ENCODE peak calls at places on chromosomes 2 and 18, in four cellular contexts. One of them, this sample, is unnamed.

GRCh38 chr18:40577255-40577654 is 1377.8 kb upstream of the PIK3C3 start:
- DNase-seq in Karpas-422: no peak
- DNase-seq in CD4-positive, alpha-beta memory T cell: no peak
- DNase-seq in tibial nerve: no peak
- DNase-seq in this sample: no peak

GRCh38 chr2:109433926-109434325 is 179.8 kb downstream of the SEPTIN10 start:
- DNase-seq in Karpas-422: no peak
- DNase-seq in CD4-positive, alpha-beta memory T cell: no peak
- DNase-seq in tibial nerve: no peak
- DNase-seq in this sample: no peak

GRCh38 chr18:3297025-3297984 is 35.4 kb downstream of the MYL12B start:
- DNase-seq in Karpas-422: peak; percentile 98
- DNase-seq in CD4-positive, alpha-beta memory T cell: peak; percentile 91
- DNase-seq in tibial nerve: peak; percentile 54
- DNase-seq in this sample: peak; percentile 81

GRCh38 chr2:109270758-109271305 is 141.8 kb downstream of the SH3RF3 start:
- DNase-seq in Karpas-422: no peak
- DNase-seq in CD4-positive, alpha-beta memory T cell: no peak
- DNase-seq in tibial nerve: no peak
- DNase-seq in this sample: no peak

GRCh38 chr2:230230087-230230486 is 4.6 kb downstream of the SP140 start:
- DNase-seq in Karpas-422: no peak
- DNase-seq in CD4-positive, alpha-beta memory T cell: no peak
- DNase-seq in tibial nerve: no peak
- DNase-seq in this sample: no peak

GRCh38 chr2:9232886-9233285 is 26.3 kb downstream of the ASAP2 start:
- DNase-seq in Karpas-422: no peak
- DNase-seq in CD4-positive, alpha-beta memory T cell: no peak
- DNase-seq in tibial nerve: no peak
- DNase-seq in this sample: no peak

GRCh38 chr2:214034417-214034816 is 376.4 kb upstream of the VWC2L start:
- DNase-seq in Karpas-422: no peak
- DNase-seq in CD4-positive, alpha-beta memory T cell: no peak
- DNase-seq in tibial nerve: no peak
- DNase-seq in this sample: no peak

GRCh38 chr2:33406622-33407021 is 69.8 kb upstream of the RASGRP3 start:
- DNase-seq in Karpas-422: no peak
- DNase-seq in CD4-positive, alpha-beta memory T cell: no peak
- DNase-seq in tibial nerve: no peak
- DNase-seq in this sample: no peak

GRCh38 chr2:47078541-47079482 is 76.3 kb downstream of the STPG4 start:
- DNase-seq in Karpas-422: no peak
- DNase-seq in CD4-positive, alpha-beta memory T cell: no peak
- DNase-seq in tibial nerve: no peak
- DNase-seq in this sample: no peak

GRCh38 chr2:23330214-23330613 is 54.8 kb upstream of the KLHL29 start:
- DNase-seq in Karpas-422: peak; percentile 77
- DNase-seq in CD4-positive, alpha-beta memory T cell: no peak
- DNase-seq in tibial nerve: no peak
- DNase-seq in this sample: no peak

GRCh38 chr2:215882689-215883088 is 130.7 kb downstream of the MREG start:
- DNase-seq in Karpas-422: no peak
- DNase-seq in CD4-positive, alpha-beta memory T cell: no peak
- DNase-seq in tibial nerve: no peak
- DNase-seq in this sample: no peak

GRCh38 chr2:16625759-16626158 is 39.9 kb downstream of the CYRIA start:
- DNase-seq in Karpas-422: no peak
- DNase-seq in CD4-positive, alpha-beta memory T cell: no peak
- DNase-seq in tibial nerve: no peak
- DNase-seq in this sample: no peak

GRCh38 chr2:16625201-16625729 is 40.4 kb downstream of the CYRIA start:
- DNase-seq in Karpas-422: peak; percentile 81
- DNase-seq in CD4-positive, alpha-beta memory T cell: no peak
- DNase-seq in tibial nerve: no peak
- DNase-seq in this sample: peak; percentile 73

GRCh38 chr2:16626997-16627605 is 38.5 kb downstream of the CYRIA start:
- DNase-seq in Karpas-422: no peak
- DNase-seq in CD4-positive, alpha-beta memory T cell: no peak
- DNase-seq in tibial nerve: no peak
- DNase-seq in this sample: no peak

GRCh38 chr2:16628316-16628715 is 37.3 kb downstream of the CYRIA start:
- DNase-seq in Karpas-422: no peak
- DNase-seq in CD4-positive, alpha-beta memory T cell: no peak
- DNase-seq in tibial nerve: no peak
- DNase-seq in this sample: no peak

DNA sequence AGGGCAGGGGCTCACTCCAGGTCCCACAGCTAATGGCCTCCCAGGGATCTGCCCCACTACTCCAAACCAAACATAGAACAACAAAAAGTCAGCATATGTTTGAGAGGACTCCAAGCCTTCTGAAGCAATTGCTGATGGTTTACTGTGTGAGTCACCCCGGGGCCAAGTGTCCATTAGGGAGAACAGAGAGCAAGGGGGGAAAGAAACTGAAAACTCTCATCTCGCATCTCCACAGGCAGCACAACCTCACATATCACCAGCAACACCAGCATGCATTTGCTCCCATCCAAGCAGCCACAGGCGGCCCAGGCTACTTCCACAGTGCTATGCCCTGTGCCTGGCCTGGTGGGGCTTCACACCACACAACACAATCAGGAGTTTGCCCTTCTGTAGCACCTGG is 39.1 kb downstream of the CYRIA start:
- DNase-seq in Karpas-422: no peak
- DNase-seq in CD4-positive, alpha-beta memory T cell: no peak
- DNase-seq in tibial nerve: no peak
- DNase-seq in this sample: no peak
- H3K4me3 ChIP-seq in Karpas-422: no peak overlapping the region
- H3K4me3 ChIP-seq in CD4-positive, alpha-beta memory T cell: no peak overlapping the region
- H3K4me3 ChIP-seq in tibial nerve: no peak overlapping the region
- H3K4me3 ChIP-seq in this sample: no peak overlapping the region

DNA sequence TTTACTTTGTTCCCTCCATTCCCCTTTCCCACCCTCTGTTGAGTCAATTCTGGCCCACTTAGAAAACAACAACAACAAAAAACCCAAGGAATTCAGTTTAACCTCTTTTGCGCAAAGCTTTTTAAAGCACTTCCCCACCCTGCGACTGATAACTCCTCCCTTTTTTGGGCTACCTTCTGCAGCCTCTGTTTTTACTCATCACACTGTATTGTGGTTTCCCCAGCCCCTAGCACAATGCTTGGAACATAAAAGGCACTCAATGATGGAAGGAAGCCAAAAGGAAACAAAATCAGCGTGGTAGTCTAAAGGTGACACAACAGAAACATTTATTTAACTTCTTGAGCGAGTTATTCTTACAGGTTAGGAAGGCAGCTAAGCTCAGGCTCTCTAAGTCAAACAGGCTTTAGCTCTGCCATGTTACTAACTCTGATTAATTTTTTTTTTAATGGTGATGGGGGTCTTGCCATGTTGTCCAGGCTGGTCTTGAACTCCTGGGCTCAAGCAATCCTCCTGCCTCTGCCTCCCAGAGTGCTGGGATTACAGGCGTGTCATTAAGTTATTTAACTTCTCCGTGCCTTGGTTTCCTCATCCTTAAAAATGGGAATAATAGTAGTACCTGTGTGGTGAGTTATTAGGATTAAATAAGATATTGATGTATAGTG is 1.3 kb downstream of the CEP68 start:
- DNase-seq in Karpas-422: peak; percentile 75
- DNase-seq in CD4-positive, alpha-beta memory T cell: peak; percentile 87
- DNase-seq in tibial nerve: no peak
- DNase-seq in this sample: no peak
- H3K4me3 ChIP-seq in Karpas-422: peak overlapping the region; percentile 87
- H3K4me3 ChIP-seq in CD4-positive, alpha-beta memory T cell: peak overlapping the region; percentile 83
- H3K4me3 ChIP-seq in tibial nerve: peak overlapping the region; percentile 77
- H3K4me3 ChIP-seq in this sample: peak overlapping the region; percentile 89

DNA sequence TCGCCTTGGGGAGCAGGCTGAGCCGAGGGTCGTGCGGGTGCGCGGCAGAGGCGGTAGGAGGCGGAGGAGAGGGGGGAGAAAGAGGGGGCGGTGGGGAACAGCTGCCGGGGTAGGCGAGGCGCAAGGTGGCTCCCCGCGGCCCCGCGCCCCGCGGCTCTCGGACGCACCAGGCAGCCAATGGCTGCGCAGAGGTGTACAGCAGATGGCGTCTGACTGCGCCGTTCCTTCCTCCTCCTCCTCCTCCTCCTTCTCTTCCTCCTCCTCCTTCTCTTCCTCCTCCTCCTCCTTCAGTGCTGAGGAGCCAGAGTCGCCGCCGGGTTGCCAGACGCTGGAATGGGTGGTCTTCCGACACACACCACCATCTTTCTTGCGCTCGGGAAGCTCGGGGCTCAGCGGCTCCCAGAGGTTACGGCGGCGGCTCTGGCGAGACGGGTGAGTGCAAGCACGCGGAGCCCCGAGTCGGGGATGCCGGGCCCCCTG is at the start of gene THSD7B:
- DNase-seq in Karpas-422: no peak
- DNase-seq in CD4-positive, alpha-beta memory T cell: no peak
- DNase-seq in tibial nerve: no peak
- DNase-seq in this sample: no peak
- H3K4me3 ChIP-seq in Karpas-422: no peak within 1 kb of the TSS
- H3K4me3 ChIP-seq in CD4-positive, alpha-beta memory T cell: no peak within 1 kb of the TSS
- H3K4me3 ChIP-seq in tibial nerve: peak within 1 kb of the TSS; percentile 42
- H3K4me3 ChIP-seq in this sample: peak within 1 kb of the TSS; percentile 65

GRCh38 chr2:119376810-119377209 is 10.0 kb downstream of the DBI start:
- DNase-seq in Karpas-422: no peak
- DNase-seq in CD4-positive, alpha-beta memory T cell: no peak
- DNase-seq in tibial nerve: no peak
- DNase-seq in this sample: no peak

GRCh38 chr2:119377973-119378305 is 11.2 kb downstream of the DBI start:
- DNase-seq in Karpas-422: no peak
- DNase-seq in CD4-positive, alpha-beta memory T cell: no peak
- DNase-seq in tibial nerve: no peak
- DNase-seq in this sample: no peak

GRCh38 chr2:119378566-119378965 is 11.8 kb downstream of the DBI start:
- DNase-seq in Karpas-422: no peak
- DNase-seq in CD4-positive, alpha-beta memory T cell: no peak
- DNase-seq in tibial nerve: no peak
- DNase-seq in this sample: no peak

GRCh38 chr2:119372778-119373568 is 6.2 kb downstream of the DBI start:
- DNase-seq in Karpas-422: no peak
- DNase-seq in CD4-positive, alpha-beta memory T cell: no peak
- DNase-seq in tibial nerve: no peak
- DNase-seq in this sample: no peak

GRCh38 chr2:119377266-119377972 is 10.6 kb downstream of the DBI start:
- DNase-seq in Karpas-422: no peak
- DNase-seq in CD4-positive, alpha-beta memory T cell: no peak
- DNase-seq in tibial nerve: no peak
- DNase-seq in this sample: no peak
- H3K4me3 ChIP-seq in Karpas-422: no peak overlapping the region
- H3K4me3 ChIP-seq in CD4-positive, alpha-beta memory T cell: no peak overlapping the region
- H3K4me3 ChIP-seq in tibial nerve: no peak overlapping the region
- H3K4me3 ChIP-seq in this sample: no peak overlapping the region

DNA sequence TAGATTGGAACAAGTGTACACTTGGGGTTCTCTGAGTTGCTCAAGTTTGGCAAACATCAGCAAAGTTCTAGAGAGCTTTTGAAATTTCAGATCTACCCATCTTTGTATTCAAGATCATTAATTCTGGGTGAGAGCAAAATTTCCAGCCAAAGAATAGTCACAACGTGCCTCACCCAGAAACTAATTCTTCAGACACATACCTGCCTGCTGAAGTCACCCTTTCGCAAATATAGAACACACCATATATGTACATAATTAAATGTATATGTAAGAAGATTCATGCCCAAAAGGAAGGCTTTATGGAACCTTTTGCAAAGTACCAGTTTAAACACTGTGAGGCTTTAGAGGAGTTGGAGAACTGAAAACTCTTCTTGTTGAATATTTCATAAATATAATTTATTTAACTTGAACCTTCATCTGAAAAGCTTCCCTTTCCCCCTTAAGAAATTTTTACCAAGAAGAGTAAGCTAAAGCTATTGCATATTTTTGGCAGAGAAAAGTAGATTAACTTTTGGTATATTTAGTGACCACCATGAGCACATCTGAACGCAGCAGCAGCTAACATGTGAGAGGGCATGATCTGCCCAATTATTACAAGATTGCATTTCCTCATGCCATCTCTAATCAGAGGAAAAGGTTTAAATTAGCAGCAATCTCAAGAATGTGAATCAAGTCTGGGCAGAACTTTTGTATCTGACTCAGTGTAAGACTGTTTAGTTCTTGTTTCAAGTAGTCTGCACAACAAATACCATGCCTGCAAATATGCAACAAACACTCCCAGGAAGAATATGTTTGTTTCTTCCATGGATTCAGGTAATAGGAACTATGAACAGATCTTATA is 8.2 kb downstream of the RND3 start:
- DNase-seq in Karpas-422: no peak
- DNase-seq in CD4-positive, alpha-beta memory T cell: no peak
- DNase-seq in tibial nerve: no peak
- DNase-seq in this sample: no peak
- H3K4me3 ChIP-seq in Karpas-422: no peak overlapping the region
- H3K4me3 ChIP-seq in CD4-positive, alpha-beta memory T cell: no peak overlapping the region
- H3K4me3 ChIP-seq in tibial nerve: no peak overlapping the region
- H3K4me3 ChIP-seq in this sample: no peak overlapping the region

GRCh38 chr18:26258711-26259110 is 32.5 kb downstream of the TAF4B start:
- DNase-seq in Karpas-422: no peak
- DNase-seq in CD4-positive, alpha-beta memory T cell: no peak
- DNase-seq in tibial nerve: no peak
- DNase-seq in this sample: no peak

GRCh38 chr18:26267350-26267749 is 41.1 kb downstream of the TAF4B start:
- DNase-seq in Karpas-422: no peak
- DNase-seq in CD4-positive, alpha-beta memory T cell: no peak
- DNase-seq in tibial nerve: no peak
- DNase-seq in this sample: no peak

DNA sequence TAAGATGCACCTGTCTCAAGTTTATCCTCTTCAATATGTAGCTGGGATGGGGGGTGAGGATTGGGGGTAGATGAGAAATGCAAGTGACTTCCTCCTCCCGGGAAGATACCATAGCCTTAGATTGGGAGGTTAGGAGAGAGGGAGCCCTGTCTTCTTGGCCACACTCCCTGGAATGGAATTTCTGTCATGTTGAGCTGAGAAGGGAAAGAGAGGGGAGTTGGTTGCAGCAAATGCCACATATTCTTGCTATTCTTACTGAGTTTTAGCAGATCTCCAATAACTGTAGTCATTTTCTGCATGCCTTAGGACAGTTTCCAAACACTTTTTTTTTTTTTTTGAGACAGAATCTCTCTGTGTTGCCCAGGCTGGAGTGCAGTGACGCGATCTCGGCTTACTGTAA is 35.9 kb downstream of the TAF4B start:
- DNase-seq in Karpas-422: no peak
- DNase-seq in CD4-positive, alpha-beta memory T cell: no peak
- DNase-seq in tibial nerve: no peak
- DNase-seq in this sample: no peak
- H3K4me3 ChIP-seq in Karpas-422: no peak overlapping the region
- H3K4me3 ChIP-seq in CD4-positive, alpha-beta memory T cell: no peak overlapping the region
- H3K4me3 ChIP-seq in tibial nerve: no peak overlapping the region
- H3K4me3 ChIP-seq in this sample: no peak overlapping the region

GRCh38 chr2:200378652-200379290 is 72.3 kb downstream of the SPATS2L start:
- DNase-seq in Karpas-422: no peak
- DNase-seq in CD4-positive, alpha-beta memory T cell: no peak
- DNase-seq in tibial nerve: no peak
- DNase-seq in this sample: no peak
- H3K4me3 ChIP-seq in Karpas-422: no peak overlapping the region
- H3K4me3 ChIP-seq in CD4-positive, alpha-beta memory T cell: no peak overlapping the region
- H3K4me3 ChIP-seq in tibial nerve: peak overlapping the region; percentile 10
- H3K4me3 ChIP-seq in this sample: peak overlapping the region; percentile 21

GRCh38 chr2:238344035-238344434 is 23.7 kb downstream of the TRAF3IP1 start:
- DNase-seq in Karpas-422: no peak
- DNase-seq in CD4-positive, alpha-beta memory T cell: no peak
- DNase-seq in tibial nerve: no peak
- DNase-seq in this sample: no peak
- H3K4me3 ChIP-seq in Karpas-422: no peak overlapping the region
- H3K4me3 ChIP-seq in CD4-positive, alpha-beta memory T cell: no peak overlapping the region
- H3K4me3 ChIP-seq in tibial nerve: no peak overlapping the region
- H3K4me3 ChIP-seq in this sample: no peak overlapping the region